ENCODE peak calls at places on chromosomes 16 and 17, in nine cellular contexts. X is K562, L is hepatocyte, U is MM.1S, W is mesendoderm, P is HepG2, V is IMR-90, K is A549, I is mesenchymal stem cell. B is an unnamed sample.

GRCh38 chr17:64008830-64009229 is 10.7 kb downstream of the PRR29 start:
- DNase-seq in X (no peak), L (no peak), U (no peak), W (no peak), P (no peak), V (no peak), K (no peak), I (no peak), B (no peak)

GRCh38 chr16:78310196-78310595 is 210.7 kb downstream of the WWOX start:
- DNase-seq in X (no peak), L (no peak), U (no peak), W (no peak), P (no peak), V (no peak), K (no peak), I (no peak), B (no peak)

GRCh38 chr17:21214777-21215541 is 998 bp upstream of the TMEM11 start:
- DNase-seq in X (no peak), L (peak), U (no peak), W (peak), P (no peak), V (no peak), K (no peak), I (peak), B (peak)

GRCh38 chr17:58327363-58328194 is 1.0 kb downstream of the TSPOAP1 start:
- DNase-seq in X (no peak), L (no peak), U (no peak), W (no peak), P (no peak), V (no peak), K (no peak), I (no peak), B (no peak)

GRCh38 chr16:68331879-68332410 is 21.1 kb downstream of the PRMT7 start:
- DNase-seq in X (no peak), L (no peak), U (no peak), W (no peak), P (peak), V (peak), K (no peak), I (peak), B (no peak)

GRCh38 chr16:32116080-32116479 is 137.0 kb upstream of the TP53TG3D start:
- DNase-seq in X (peak), L (peak), U (peak), W (no peak), P (no peak), V (no peak), K (no peak), I (no peak), B (no peak)

GRCh38 chr17:3788200-3788599 is 12.8 kb downstream of the ITGAE start:
- DNase-seq in X (no peak), L (no peak), U (peak), W (no peak), P (no peak), V (no peak), K (no peak), I (peak), B (no peak)

GRCh38 chr16:76035689-76036088 is 241.5 kb upstream of the CNTNAP4 start:
- DNase-seq in X (no peak), L (no peak), U (no peak), W (peak), P (no peak), V (no peak), K (peak), I (peak), B (peak)

GRCh38 chr17:39306509-39307212 is 80.9 kb upstream of the STAC2 start:
- DNase-seq in X (no peak), L (no peak), U (peak), W (no peak), P (no peak), V (peak), K (no peak), I (peak), B (no peak)

GRCh38 chr17:39304188-39304587 is 78.4 kb upstream of the STAC2 start:
- DNase-seq in X (no peak), L (no peak), U (no peak), W (no peak), P (no peak), V (no peak), K (no peak), I (no peak), B (no peak)

DNA sequence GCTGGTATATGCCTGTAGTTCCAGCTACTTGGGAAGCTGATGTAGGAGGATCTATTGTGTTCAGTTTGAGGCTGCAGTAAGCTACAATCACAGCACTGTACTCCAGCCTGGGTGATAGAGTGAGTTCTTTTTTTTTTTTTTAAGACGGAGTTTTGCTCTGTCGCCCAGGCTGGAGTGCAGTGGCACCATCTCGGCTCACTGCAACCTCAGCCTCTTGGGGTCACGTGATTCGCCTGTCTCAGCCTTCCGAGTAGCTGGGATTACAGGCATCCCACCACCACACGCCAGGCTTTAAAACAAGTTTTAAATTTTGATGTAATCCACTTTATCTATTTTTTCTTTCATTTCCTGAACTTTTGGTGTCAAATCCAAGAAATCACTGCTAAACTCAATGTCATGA is 80.3 kb upstream of the STAC2 start:
- DNase-seq in X (no peak), L (no peak), U (no peak), W (peak), P (no peak), V (no peak), K (no peak), I (no peak), B (peak)
- H3K4me2 ChIP-seq in X (no peak), L (no peak), U (peak), W (no peak), P (no peak), V (no peak), K (no peak), I (no peak), B (no peak)

GRCh38 chr17:76501018-76501826 is at the start of gene RHBDF2:
- DNase-seq in X (peak), L (peak), U (peak), W (peak), P (peak), V (peak), K (peak), I (peak), B (peak)

GRCh38 chr17:76500745-76501017 is 542 bp downstream of the RHBDF2 start:
- DNase-seq in X (no peak), L (no peak), U (no peak), W (peak), P (no peak), V (no peak), K (no peak), I (no peak), B (no peak)

GRCh38 chr17:76500074-76500744 is 1.0 kb downstream of the RHBDF2 start:
- DNase-seq in X (no peak), L (no peak), U (no peak), W (no peak), P (no peak), V (no peak), K (no peak), I (no peak), B (peak)

GRCh38 chr17:76502326-76503211 is 1.3 kb upstream of the RHBDF2 start:
- DNase-seq in X (no peak), L (peak), U (no peak), W (no peak), P (no peak), V (no peak), K (no peak), I (no peak), B (no peak)

DNA sequence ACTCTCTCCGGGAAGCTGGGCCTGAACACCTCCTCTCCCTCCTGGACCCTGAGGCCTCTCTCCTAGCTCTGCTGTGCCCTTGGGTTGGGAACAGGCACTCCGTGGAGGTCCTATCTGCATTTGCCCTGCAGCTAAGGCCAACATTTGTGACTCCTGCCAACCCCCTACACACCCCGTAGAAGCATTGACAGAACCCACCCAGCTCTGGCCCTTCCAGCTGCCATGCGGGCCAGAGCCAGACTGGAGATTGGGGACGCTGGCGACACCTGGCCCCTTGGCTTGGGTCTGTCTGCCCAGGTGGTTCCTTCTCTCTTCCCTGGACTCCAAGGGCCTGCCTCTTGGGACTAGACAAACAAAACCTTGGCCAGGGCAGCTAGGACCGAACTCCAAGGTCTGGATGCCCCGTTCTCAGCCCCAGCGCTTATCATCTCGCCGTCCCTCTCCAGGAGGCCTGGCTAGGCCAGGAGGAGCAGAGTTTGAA is 644 bp upstream of the RHBDF2 start:
- DNase-seq in X (no peak), L (peak), U (no peak), W (peak), P (no peak), V (no peak), K (no peak), I (no peak), B (no peak)
- H3K4me3 ChIP-seq in X (peak), L (no peak), U (peak), W (no peak), P (peak), V (peak), K (peak), I (peak), B (peak)

GRCh38 chr17:61465550-61466237 is 13.5 kb downstream of the TBX4 start:
- DNase-seq in X (no peak), L (no peak), U (no peak), W (no peak), P (no peak), V (no peak), K (no peak), I (no peak), B (no peak)

GRCh38 chr17:61463068-61463980 is 11.1 kb downstream of the TBX4 start:
- DNase-seq in X (peak), L (no peak), U (no peak), W (peak), P (no peak), V (no peak), K (no peak), I (no peak), B (no peak)

GRCh38 chr17:61466246-61466645 is 14.0 kb downstream of the TBX4 start:
- DNase-seq in X (no peak), L (no peak), U (no peak), W (no peak), P (no peak), V (no peak), K (no peak), I (no peak), B (no peak)

GRCh38 chr17:61462734-61463067 is 10.5 kb downstream of the TBX4 start:
- DNase-seq in X (no peak), L (no peak), U (no peak), W (no peak), P (no peak), V (no peak), K (no peak), I (no peak), B (no peak)

DNA sequence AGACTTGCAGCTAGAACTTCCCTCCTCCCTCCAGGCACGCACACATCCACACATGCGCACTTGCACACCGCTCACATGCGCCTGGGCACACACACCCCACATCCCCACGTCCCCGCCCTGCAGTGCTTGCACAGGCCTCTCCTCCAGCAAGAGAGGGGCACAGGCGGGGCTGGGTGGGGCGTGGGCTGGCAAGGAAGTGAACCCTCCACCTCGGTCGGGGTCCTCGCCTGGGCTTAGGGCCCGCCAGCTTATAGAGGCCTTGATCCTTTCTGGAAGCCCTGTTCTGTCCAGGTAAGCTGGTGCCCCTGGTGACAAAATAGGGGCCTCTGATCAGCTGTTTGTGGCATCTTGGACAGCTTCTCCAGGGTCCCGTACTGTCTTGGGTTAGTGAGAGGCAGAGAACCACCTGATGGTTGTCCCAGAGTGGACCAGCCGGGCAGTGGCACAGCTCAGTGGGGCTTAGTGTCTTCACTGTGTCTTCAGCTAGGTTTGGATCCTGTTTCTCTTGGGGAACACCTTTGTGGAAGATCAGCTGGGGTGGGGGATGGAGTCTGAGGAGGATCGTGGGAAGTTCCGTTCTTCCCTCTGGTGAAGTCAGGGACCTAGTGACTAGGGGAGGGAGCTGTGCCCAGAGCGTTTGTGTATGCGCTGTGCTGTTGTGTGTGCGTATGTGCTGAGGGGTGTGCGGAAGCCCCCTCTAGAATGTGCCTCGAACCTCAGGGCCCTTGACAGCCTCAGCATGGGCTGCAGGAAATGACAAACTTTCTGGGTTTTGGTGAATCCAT is 12.1 kb downstream of the TBX4 start:
- DNase-seq in X (no peak), L (no peak), U (no peak), W (no peak), P (no peak), V (no peak), K (no peak), I (no peak), B (no peak)
- H3K4me2 ChIP-seq in X (no peak), L (peak), U (no peak), W (no peak), P (no peak), V (no peak), K (no peak), I (no peak), B (no peak)

DNA sequence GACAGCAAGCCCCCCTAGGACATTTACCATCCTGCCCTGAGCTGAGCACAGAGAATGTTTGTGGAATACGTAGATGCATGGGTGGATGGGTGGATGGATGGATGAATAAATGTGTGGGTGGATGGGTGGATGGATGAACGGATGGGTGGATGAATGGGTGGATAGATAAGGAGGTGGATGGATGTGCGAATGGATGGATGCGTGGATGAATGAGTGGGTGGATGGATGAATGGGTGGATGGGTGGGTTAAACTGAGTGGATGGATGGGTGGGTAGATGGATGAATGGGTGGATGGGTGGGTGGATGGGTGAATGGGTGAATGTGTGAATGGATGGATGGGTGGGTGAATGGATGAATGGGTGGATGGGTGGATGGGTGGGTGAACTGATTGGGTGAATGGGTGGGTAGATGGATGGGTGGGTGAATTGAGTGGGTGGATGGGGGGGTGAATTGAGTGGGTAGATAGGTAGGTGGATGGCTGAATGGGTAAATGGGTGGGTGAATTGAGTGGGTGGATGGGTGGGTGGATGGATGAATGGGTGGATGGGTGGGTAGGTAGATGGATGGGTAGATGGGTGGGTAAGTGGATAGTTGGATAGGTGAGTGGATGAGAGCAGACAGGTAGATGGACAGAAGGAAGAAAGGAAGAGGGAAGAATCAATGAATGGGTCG is 5.2 kb downstream of the TMC6 start:
- DNase-seq in X (no peak), L (no peak), U (no peak), W (no peak), P (no peak), V (no peak), K (no peak), I (no peak), B (no peak)
- H3K4me3 ChIP-seq in X (no peak), L (no peak), U (no peak), W (no peak), P (no peak), V (no peak), K (no peak), I (no peak), B (no peak)

B was measured in neural progenitor cell.